ENCODE peak calls at places on chromosomes 1 and 21, in nine cellular contexts. V, Z, S, T, K, Q, D, J and A are unnamed samples.

GRCh38 chr1:923131-923990 is at the start of gene SAMD11:
- DNase-seq in V (peak), Z (peak), S (peak), T (peak), K (peak), Q (peak), D (peak), J (no peak), A (peak)

GRCh38 chr1:170664828-170665617 is 1.1 kb downstream of the PRRX1 start:
- DNase-seq in V (peak), Z (no peak), S (no peak), T (peak), K (no peak), Q (no peak), D (peak), J (no peak), A (no peak)

GRCh38 chr1:96634863-96635262 is 86.7 kb upstream of the PTBP2 start:
- DNase-seq in V (no peak), Z (no peak), S (no peak), T (peak), K (no peak), Q (no peak), D (no peak), J (no peak), A (no peak)

GRCh38 chr21:32595431-32595830 is 10.1 kb upstream of the TCP10L start:
- DNase-seq in V (no peak), Z (no peak), S (no peak), T (no peak), K (no peak), Q (no peak), D (no peak), J (no peak), A (no peak)

GRCh38 chr1:31702836-31703404 is 897 bp downstream of the COL16A1 start:
- DNase-seq in V (no peak), Z (no peak), S (no peak), T (peak), K (no peak), Q (no peak), D (no peak), J (no peak), A (no peak)

GRCh38 chr1:39902121-39902807 is 547 bp upstream of the MYCL start:
- DNase-seq in V (no peak), Z (peak), S (no peak), T (peak), K (peak), Q (no peak), D (peak), J (no peak), A (peak)

GRCh38 chr1:159960721-159961381 is 6.8 kb upstream of the SLAMF9 start:
- DNase-seq in V (no peak), Z (no peak), S (no peak), T (peak), K (no peak), Q (no peak), D (no peak), J (no peak), A (no peak)

GRCh38 chr1:22875240-22875639 is 97.4 kb downstream of the LACTBL1 start:
- DNase-seq in V (no peak), Z (no peak), S (no peak), T (no peak), K (no peak), Q (no peak), D (peak), J (no peak), A (no peak)

GRCh38 chr1:44860891-44861290 is 17.8 kb upstream of the PTCH2 start:
- DNase-seq in V (no peak), Z (no peak), S (no peak), T (no peak), K (no peak), Q (no peak), D (no peak), J (no peak), A (no peak)

GRCh38 chr1:85342177-85342576 is 65.7 kb upstream of the BCL10 start:
- DNase-seq in V (peak), Z (no peak), S (no peak), T (peak), K (no peak), Q (no peak), D (no peak), J (no peak), A (no peak)

GRCh38 chr1:14067686-14068085 is 367.7 kb downstream of the PRDM2 start:
- DNase-seq in V (no peak), Z (no peak), S (no peak), T (no peak), K (no peak), Q (no peak), D (no peak), J (no peak), A (no peak)

GRCh38 chr1:101101362-101101761 is 75.8 kb upstream of the DPH5 start:
- DNase-seq in V (no peak), Z (no peak), S (no peak), T (peak), K (no peak), Q (no peak), D (no peak), J (no peak), A (no peak)

GRCh38 chr1:15180189-15180588 is 26.6 kb downstream of the TMEM51 start:
- DNase-seq in V (no peak), Z (no peak), S (no peak), T (no peak), K (no peak), Q (no peak), D (no peak), J (no peak), A (no peak)

GRCh38 chr1:227140376-227140775 is 177.9 kb downstream of the CDC42BPA start:
- DNase-seq in V (no peak), Z (no peak), S (no peak), T (no peak), K (no peak), Q (no peak), D (no peak), J (no peak), A (no peak)

GRCh38 chr1:173409613-173410012 is 67.5 kb upstream of the PRDX6 start:
- DNase-seq in V (peak), Z (peak), S (no peak), T (peak), K (peak), Q (no peak), D (no peak), J (no peak), A (no peak)

GRCh38 chr1:21907079-21907418 is 30.1 kb downstream of the HSPG2 start:
- DNase-seq in V (no peak), Z (no peak), S (no peak), T (no peak), K (no peak), Q (no peak), D (no peak), J (no peak), A (no peak)

GRCh38 chr1:29270881-29271390 is 34.6 kb downstream of the PTPRU start:
- DNase-seq in V (no peak), Z (no peak), S (no peak), T (no peak), K (no peak), Q (no peak), D (no peak), J (no peak), A (no peak)

GRCh38 chr1:24454684-24455091 is 39.1 kb downstream of the NIPAL3 start:
- DNase-seq in V (no peak), Z (no peak), S (no peak), T (no peak), K (no peak), Q (no peak), D (no peak), J (no peak), A (no peak)

DNA sequence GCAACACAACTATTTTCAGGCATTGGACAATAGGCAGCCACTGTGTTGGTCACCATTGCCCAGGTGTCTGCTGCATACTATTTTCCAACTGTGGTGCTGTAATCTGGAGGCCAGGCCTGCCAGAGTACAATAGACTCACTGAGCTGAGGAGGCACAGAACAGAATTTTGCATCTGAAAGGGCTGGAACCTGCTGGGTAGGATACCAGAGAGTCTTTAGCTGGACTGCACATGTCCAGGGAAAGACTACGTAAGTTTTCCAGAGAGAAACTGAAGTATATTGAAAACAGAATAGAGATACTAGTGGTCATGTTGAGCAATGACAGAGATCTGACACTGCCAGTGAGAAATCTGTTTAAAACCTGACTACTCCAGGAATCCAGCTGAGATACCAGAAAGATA is 200.8 kb downstream of the RASAL2 start:
- DNase-seq in V (no peak), Z (no peak), S (no peak), T (peak), K (no peak), Q (no peak), D (no peak), J (no peak), A (no peak)
- TF ChIP-seq CTCF in V (no peak), Z (no peak), S (no peak), T (peak), K (no peak), Q (no peak), D (no peak), J (no peak), A (peak)

DNA sequence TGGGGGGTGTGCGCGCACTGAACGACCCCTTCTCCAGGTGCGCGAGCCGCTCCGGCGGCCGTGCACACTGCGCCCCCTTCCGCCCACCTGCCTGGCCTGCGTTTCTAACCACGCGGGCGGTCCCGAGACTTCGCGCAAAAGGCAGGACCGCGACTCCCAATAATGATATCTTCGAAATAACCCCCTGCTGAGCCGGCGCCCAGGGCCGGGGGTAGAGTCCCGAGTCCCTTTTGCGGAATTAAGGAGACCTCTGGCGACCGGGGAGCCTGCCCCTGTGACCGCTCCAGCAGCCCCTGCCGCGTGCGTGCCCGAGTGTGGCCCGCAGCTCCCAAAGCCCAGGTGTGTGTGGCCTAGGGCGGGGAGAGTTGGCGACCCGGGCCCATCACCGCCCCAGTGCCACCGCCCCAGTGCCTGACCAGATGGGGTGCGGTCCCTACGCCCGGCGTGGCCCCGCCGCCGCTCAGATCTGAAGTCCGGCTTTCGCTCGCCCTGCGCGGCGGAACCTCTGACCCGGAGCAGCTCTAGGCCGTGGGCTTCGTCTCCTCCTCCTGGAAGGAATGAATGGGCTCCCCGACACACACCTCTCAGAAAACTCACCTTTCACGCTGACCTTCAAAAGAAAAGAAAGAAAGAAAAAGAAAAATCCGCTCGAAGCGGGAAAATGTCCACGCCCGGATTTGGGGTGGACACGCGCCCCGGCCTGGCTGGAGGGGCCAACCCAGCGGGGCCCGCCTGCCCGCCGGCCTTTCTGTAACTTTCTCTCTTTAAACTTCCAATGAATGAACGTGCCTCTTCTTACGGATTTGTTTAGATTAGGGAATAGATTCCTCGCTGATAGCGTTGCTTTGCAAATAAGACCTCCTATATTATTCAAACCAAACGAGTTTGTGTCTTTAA is 5.5 kb upstream of the SIM2 start:
- DNase-seq in V (no peak), Z (no peak), S (no peak), T (no peak), K (no peak), Q (no peak), D (peak), J (no peak), A (peak)
- TF ChIP-seq CTCF in V (peak), Z (no peak), S (peak), T (peak), K (no peak), Q (peak), D (peak), J (peak), A (peak)

DNA sequence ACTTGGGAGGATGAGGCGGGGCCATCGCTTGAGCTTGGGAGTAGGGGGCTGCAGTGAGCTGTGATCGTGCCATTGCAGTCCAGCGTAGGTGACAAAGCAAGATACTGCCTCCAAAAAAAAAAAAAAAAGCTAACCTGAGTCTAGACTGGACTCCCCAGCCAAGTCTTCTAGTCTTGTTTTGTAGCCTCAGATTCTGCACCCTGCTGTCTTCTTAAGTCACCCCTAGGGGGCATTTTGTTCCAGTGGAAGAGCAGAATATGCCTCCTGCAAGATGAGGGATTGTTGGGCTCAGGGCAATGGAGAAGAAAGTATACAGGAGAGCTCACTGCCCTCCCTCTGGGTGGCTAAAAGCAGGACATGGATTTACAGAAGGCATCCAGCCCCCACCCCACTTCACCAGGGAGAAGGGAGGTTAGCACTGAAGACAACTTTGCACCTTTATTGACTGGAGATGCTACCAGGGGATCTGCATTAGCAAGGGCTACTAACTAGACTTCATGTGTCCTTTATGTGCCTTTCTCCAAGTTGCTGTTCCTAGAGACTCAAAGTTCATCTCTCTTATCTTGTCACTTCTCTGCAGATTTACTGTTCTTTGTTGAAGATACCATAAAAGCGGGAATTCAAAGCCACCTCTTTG is 15.3 kb upstream of the RNF187 start:
- DNase-seq in V (peak), Z (peak), S (no peak), T (peak), K (no peak), Q (no peak), D (no peak), J (no peak), A (no peak)
- TF ChIP-seq CTCF in V (peak), Z (peak), S (peak), T (peak), K (peak), Q (peak), D (peak), J (peak), A (peak)

GRCh38 chr1:119372493-119373086 is 4.0 kb downstream of the HAO2 start:
- DNase-seq in V (no peak), Z (peak), S (no peak), T (peak), K (no peak), Q (no peak), D (peak), J (no peak), A (no peak)
- TF ChIP-seq CTCF in V (no peak), Z (peak), S (peak), T (no peak), K (no peak), Q (no peak), D (peak), J (peak), A (peak)

GRCh38 chr1:64877598-64877997 is 88.8 kb downstream of the JAK1 start:
- DNase-seq in V (no peak), Z (no peak), S (no peak), T (no peak), K (no peak), Q (no peak), D (no peak), J (no peak), A (no peak)

GRCh38 chr1:64874664-64875063 is 91.7 kb downstream of the JAK1 start:
- DNase-seq in V (no peak), Z (no peak), S (peak), T (no peak), K (no peak), Q (no peak), D (no peak), J (no peak), A (no peak)

GRCh38 chr1:64875101-64875500 is 91.2 kb downstream of the JAK1 start:
- DNase-seq in V (no peak), Z (no peak), S (peak), T (no peak), K (no peak), Q (no peak), D (no peak), J (no peak), A (no peak)

GRCh38 chr1:64877151-64877550 is 89.2 kb downstream of the JAK1 start:
- DNase-seq in V (no peak), Z (no peak), S (no peak), T (no peak), K (peak), Q (no peak), D (no peak), J (no peak), A (no peak)

GRCh38 chr1:64875606-64876005 is 90.7 kb downstream of the JAK1 start:
- DNase-seq in V (no peak), Z (no peak), S (peak), T (no peak), K (no peak), Q (no peak), D (no peak), J (no peak), A (no peak)
- TF ChIP-seq CTCF in V (no peak), Z (no peak), S (no peak), T (no peak), K (no peak), Q (no peak), D (no peak), J (no peak), A (no peak)

GRCh38 chr1:67528141-67528540 is 97.9 kb upstream of the SERBP1 start:
- DNase-seq in V (no peak), Z (no peak), S (no peak), T (no peak), K (no peak), Q (no peak), D (no peak), J (no peak), A (no peak)

GRCh38 chr1:67522001-67522441 is 91.8 kb upstream of the SERBP1 start:
- DNase-seq in V (no peak), Z (no peak), S (no peak), T (peak), K (no peak), Q (no peak), D (no peak), J (no peak), A (no peak)

GRCh38 chr1:67522793-67523192 is 92.6 kb upstream of the SERBP1 start:
- DNase-seq in V (no peak), Z (no peak), S (no peak), T (no peak), K (no peak), Q (no peak), D (no peak), J (no peak), A (no peak)

GRCh38 chr1:67525053-67525760 is 95.0 kb upstream of the SERBP1 start:
- DNase-seq in V (peak), Z (no peak), S (no peak), T (no peak), K (no peak), Q (no peak), D (no peak), J (no peak), A (no peak)

GRCh38 chr1:67524143-67525052 is 94.2 kb upstream of the SERBP1 start:
- DNase-seq in V (no peak), Z (no peak), S (no peak), T (peak), K (no peak), Q (no peak), D (no peak), J (no peak), A (no peak)
- TF ChIP-seq CTCF in V (peak), Z (peak), S (peak), T (peak), K (no peak), Q (peak), D (no peak), J (no peak), A (peak)

GRCh38 chr1:115140442-115141144 is 51.3 kb upstream of the TSPAN2 start:
- DNase-seq in V (no peak), Z (no peak), S (no peak), T (no peak), K (no peak), Q (no peak), D (no peak), J (no peak), A (no peak)

GRCh38 chr1:115141145-115141454 is 51.8 kb upstream of the TSPAN2 start:
- DNase-seq in V (no peak), Z (no peak), S (no peak), T (no peak), K (no peak), Q (no peak), D (no peak), J (no peak), A (no peak)

GRCh38 chr1:115145221-115145620 is 55.9 kb upstream of the TSPAN2 start:
- DNase-seq in V (no peak), Z (no peak), S (no peak), T (no peak), K (no peak), Q (no peak), D (no peak), J (no peak), A (no peak)

GRCh38 chr1:115144176-115144575 is 54.9 kb upstream of the TSPAN2 start:
- DNase-seq in V (no peak), Z (no peak), S (no peak), T (no peak), K (no peak), Q (no peak), D (no peak), J (no peak), A (no peak)

DNA sequence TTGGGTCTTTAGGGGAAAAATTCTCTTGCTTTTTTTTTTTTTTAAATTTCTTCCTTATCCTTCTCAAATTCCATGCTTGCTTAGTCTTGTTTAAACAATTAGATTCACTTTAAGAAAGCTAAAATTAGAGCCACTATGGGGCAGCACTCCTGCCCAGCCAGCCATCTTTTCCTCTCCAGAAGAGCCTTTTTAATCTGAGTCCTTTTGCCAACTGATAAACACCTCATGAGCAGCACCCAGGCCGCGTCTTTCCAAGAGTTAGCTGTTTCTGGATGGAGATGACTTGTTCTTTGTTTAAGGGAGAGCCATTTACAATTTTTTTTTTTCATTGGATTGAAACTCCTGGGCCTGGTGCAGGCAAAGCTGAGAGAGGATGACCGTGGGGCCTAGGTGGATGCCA is 53.3 kb upstream of the TSPAN2 start:
- DNase-seq in V (no peak), Z (no peak), S (no peak), T (peak), K (no peak), Q (no peak), D (no peak), J (no peak), A (no peak)
- TF ChIP-seq CTCF in V (no peak), Z (no peak), S (peak), T (peak), K (no peak), Q (peak), D (no peak), J (peak), A (no peak)